ENCODE peak calls at places on chromosomes 16 and 17, in seven cellular contexts. One of them, this sample, is unnamed.

GRCh38 chr17:77306790-77307478 is 166.2 kb downstream of the SEC14L1 start:
- DNase-seq in neuronal stem cell: no peak
- DNase-seq in IMR-90: no peak
- DNase-seq in H1: no peak
- DNase-seq in H9: no peak
- DNase-seq in mesenchymal stem cell: no peak
- DNase-seq in trophoblast cell: peak
- DNase-seq in this sample: no peak

GRCh38 chr16:53912155-53912554 is 208.2 kb downstream of the FTO start:
- DNase-seq in neuronal stem cell: no peak
- DNase-seq in IMR-90: no peak
- DNase-seq in H1: no peak
- DNase-seq in H9: no peak
- DNase-seq in mesenchymal stem cell: peak
- DNase-seq in trophoblast cell: peak
- DNase-seq in this sample: no peak

GRCh38 chr16:75486014-75486404 is 9.2 kb downstream of the CHST6 start:
- DNase-seq in neuronal stem cell: no peak
- DNase-seq in IMR-90: no peak
- DNase-seq in H1: no peak
- DNase-seq in H9: no peak
- DNase-seq in mesenchymal stem cell: no peak
- DNase-seq in trophoblast cell: peak
- DNase-seq in this sample: no peak

GRCh38 chr17:82887255-82888164 is 47.7 kb upstream of the ZNF750 start:
- DNase-seq in neuronal stem cell: no peak
- DNase-seq in IMR-90: peak
- DNase-seq in H1: no peak
- DNase-seq in H9: no peak
- DNase-seq in mesenchymal stem cell: peak
- DNase-seq in trophoblast cell: peak
- DNase-seq in this sample: no peak

GRCh38 chr17:46925185-46925858 is 2.4 kb downstream of the GOSR2 start:
- DNase-seq in neuronal stem cell: no peak
- DNase-seq in IMR-90: no peak
- DNase-seq in H1: no peak
- DNase-seq in H9: no peak
- DNase-seq in mesenchymal stem cell: no peak
- DNase-seq in trophoblast cell: no peak
- DNase-seq in this sample: no peak

GRCh38 chr16:56849690-56850680 is 15.0 kb upstream of the SLC12A3 start:
- DNase-seq in neuronal stem cell: no peak
- DNase-seq in IMR-90: peak
- DNase-seq in H1: no peak
- DNase-seq in H9: no peak
- DNase-seq in mesenchymal stem cell: no peak
- DNase-seq in trophoblast cell: no peak
- DNase-seq in this sample: no peak

GRCh38 chr16:56841233-56841632 is 23.8 kb upstream of the SLC12A3 start:
- DNase-seq in neuronal stem cell: no peak
- DNase-seq in IMR-90: peak
- DNase-seq in H1: no peak
- DNase-seq in H9: no peak
- DNase-seq in mesenchymal stem cell: no peak
- DNase-seq in trophoblast cell: no peak
- DNase-seq in this sample: no peak

GRCh38 chr16:71460246-71460645 is 1.8 kb downstream of the ZNF23 start:
- DNase-seq in neuronal stem cell: no peak
- DNase-seq in IMR-90: peak
- DNase-seq in H1: no peak
- DNase-seq in H9: no peak
- DNase-seq in mesenchymal stem cell: peak
- DNase-seq in trophoblast cell: no peak
- DNase-seq in this sample: no peak

GRCh38 chr16:30526137-30526822 is at the start of gene ZNF768:
- DNase-seq in neuronal stem cell: peak
- DNase-seq in IMR-90: no peak
- DNase-seq in H1: peak
- DNase-seq in H9: peak
- DNase-seq in mesenchymal stem cell: peak
- DNase-seq in trophoblast cell: no peak
- DNase-seq in this sample: peak

GRCh38 chr16:31063843-31064611 is 10.0 kb downstream of the ZNF668 start:
- DNase-seq in neuronal stem cell: no peak
- DNase-seq in IMR-90: no peak
- DNase-seq in H1: no peak
- DNase-seq in H9: no peak
- DNase-seq in mesenchymal stem cell: no peak
- DNase-seq in trophoblast cell: no peak
- DNase-seq in this sample: no peak

GRCh38 chr17:57939797-57940196 is 15.4 kb downstream of the CUEDC1 start:
- DNase-seq in neuronal stem cell: no peak
- DNase-seq in IMR-90: no peak
- DNase-seq in H1: no peak
- DNase-seq in H9: no peak
- DNase-seq in mesenchymal stem cell: no peak
- DNase-seq in trophoblast cell: no peak
- DNase-seq in this sample: no peak

GRCh38 chr16:84777435-84777834 is 42.4 kb upstream of the CRISPLD2 start:
- DNase-seq in neuronal stem cell: no peak
- DNase-seq in IMR-90: no peak
- DNase-seq in H1: no peak
- DNase-seq in H9: no peak
- DNase-seq in mesenchymal stem cell: no peak
- DNase-seq in trophoblast cell: no peak
- DNase-seq in this sample: no peak

GRCh38 chr16:1991135-1991551 is 1.4 kb downstream of the SYNGR3 start:
- DNase-seq in neuronal stem cell: no peak
- DNase-seq in IMR-90: no peak
- DNase-seq in H1: peak
- DNase-seq in H9: no peak
- DNase-seq in mesenchymal stem cell: no peak
- DNase-seq in trophoblast cell: no peak
- DNase-seq in this sample: no peak

GRCh38 chr16:25413962-25414361 is 156.3 kb upstream of the ZKSCAN2 start:
- DNase-seq in neuronal stem cell: no peak
- DNase-seq in IMR-90: no peak
- DNase-seq in H1: no peak
- DNase-seq in H9: no peak
- DNase-seq in mesenchymal stem cell: no peak
- DNase-seq in trophoblast cell: peak
- DNase-seq in this sample: no peak

GRCh38 chr17:44607836-44608690 is 48.2 kb upstream of the MEIOC start:
- DNase-seq in neuronal stem cell: no peak
- DNase-seq in IMR-90: peak
- DNase-seq in H1: no peak
- DNase-seq in H9: peak
- DNase-seq in mesenchymal stem cell: no peak
- DNase-seq in trophoblast cell: no peak
- DNase-seq in this sample: peak

GRCh38 chr16:71384073-71384724 is 25.7 kb downstream of the CALB2 start:
- DNase-seq in neuronal stem cell: no peak
- DNase-seq in IMR-90: no peak
- DNase-seq in H1: no peak
- DNase-seq in H9: no peak
- DNase-seq in mesenchymal stem cell: no peak
- DNase-seq in trophoblast cell: no peak
- DNase-seq in this sample: no peak

GRCh38 chr16:63978240-63978639 is 1143.6 kb downstream of the CDH11 start:
- DNase-seq in neuronal stem cell: no peak
- DNase-seq in IMR-90: no peak
- DNase-seq in H1: no peak
- DNase-seq in H9: no peak
- DNase-seq in mesenchymal stem cell: no peak
- DNase-seq in trophoblast cell: no peak
- DNase-seq in this sample: peak

GRCh38 chr17:36740157-36740556 is 138.8 kb downstream of the MRM1 start:
- DNase-seq in neuronal stem cell: no peak
- DNase-seq in IMR-90: no peak
- DNase-seq in H1: no peak
- DNase-seq in H9: no peak
- DNase-seq in mesenchymal stem cell: no peak
- DNase-seq in trophoblast cell: no peak
- DNase-seq in this sample: no peak

GRCh38 chr16:53429221-53429943 is 4.9 kb upstream of the RBL2 start:
- DNase-seq in neuronal stem cell: no peak
- DNase-seq in IMR-90: peak
- DNase-seq in H1: no peak
- DNase-seq in H9: no peak
- DNase-seq in mesenchymal stem cell: peak
- DNase-seq in trophoblast cell: peak
- DNase-seq in this sample: no peak

GRCh38 chr16:49779979-49780378 is 75.9 kb downstream of the ZNF423 start:
- DNase-seq in neuronal stem cell: no peak
- DNase-seq in IMR-90: no peak
- DNase-seq in H1: no peak
- DNase-seq in H9: no peak
- DNase-seq in mesenchymal stem cell: no peak
- DNase-seq in trophoblast cell: no peak
- DNase-seq in this sample: no peak

GRCh38 chr17:64178011-64178825 is 48.3 kb upstream of the ERN1 start:
- DNase-seq in neuronal stem cell: no peak
- DNase-seq in IMR-90: peak
- DNase-seq in H1: no peak
- DNase-seq in H9: no peak
- DNase-seq in mesenchymal stem cell: no peak
- DNase-seq in trophoblast cell: no peak
- DNase-seq in this sample: no peak

GRCh38 chr17:64174686-64175456 is 44.9 kb upstream of the ERN1 start:
- DNase-seq in neuronal stem cell: no peak
- DNase-seq in IMR-90: peak
- DNase-seq in H1: no peak
- DNase-seq in H9: no peak
- DNase-seq in mesenchymal stem cell: peak
- DNase-seq in trophoblast cell: peak
- DNase-seq in this sample: no peak

GRCh38 chr17:64173646-64174045 is 43.7 kb upstream of the ERN1 start:
- DNase-seq in neuronal stem cell: no peak
- DNase-seq in IMR-90: no peak
- DNase-seq in H1: no peak
- DNase-seq in H9: no peak
- DNase-seq in mesenchymal stem cell: no peak
- DNase-seq in trophoblast cell: no peak
- DNase-seq in this sample: no peak

GRCh38 chr17:64177346-64178010 is 47.5 kb upstream of the ERN1 start:
- DNase-seq in neuronal stem cell: no peak
- DNase-seq in IMR-90: no peak
- DNase-seq in H1: no peak
- DNase-seq in H9: no peak
- DNase-seq in mesenchymal stem cell: no peak
- DNase-seq in trophoblast cell: no peak
- DNase-seq in this sample: no peak

DNA sequence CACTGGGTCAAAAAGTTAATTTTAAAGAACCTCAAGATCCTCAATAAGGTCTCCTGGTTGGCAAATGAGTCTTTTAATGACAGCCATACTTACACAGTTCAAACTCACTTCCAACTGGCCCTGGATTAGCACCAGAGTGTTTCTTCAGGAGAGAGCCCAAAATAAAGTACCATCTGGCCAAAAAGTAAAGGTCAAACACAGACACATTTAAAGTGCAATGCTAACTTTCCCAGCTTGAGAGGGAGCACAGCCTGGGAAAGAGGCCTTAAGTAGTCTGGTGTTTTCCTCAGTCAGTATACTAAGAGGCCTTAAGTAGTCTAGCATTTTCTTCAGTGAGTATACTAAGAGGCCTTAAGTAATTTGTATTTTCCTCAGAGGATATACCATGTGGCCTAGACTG is 46.6 kb upstream of the ERN1 start:
- DNase-seq in neuronal stem cell: no peak
- DNase-seq in IMR-90: no peak
- DNase-seq in H1: no peak
- DNase-seq in H9: no peak
- DNase-seq in mesenchymal stem cell: no peak
- DNase-seq in trophoblast cell: no peak
- DNase-seq in this sample: no peak
- H2BK120ac ChIP-seq in neuronal stem cell: no peak
- H2BK120ac ChIP-seq in IMR-90: no peak
- H2BK120ac ChIP-seq in H1: no peak
- H2BK120ac ChIP-seq in H9: no peak
- H2BK120ac ChIP-seq in mesenchymal stem cell: no peak
- H2BK120ac ChIP-seq in trophoblast cell: no peak
- H2BK120ac ChIP-seq in this sample: no peak

DNA sequence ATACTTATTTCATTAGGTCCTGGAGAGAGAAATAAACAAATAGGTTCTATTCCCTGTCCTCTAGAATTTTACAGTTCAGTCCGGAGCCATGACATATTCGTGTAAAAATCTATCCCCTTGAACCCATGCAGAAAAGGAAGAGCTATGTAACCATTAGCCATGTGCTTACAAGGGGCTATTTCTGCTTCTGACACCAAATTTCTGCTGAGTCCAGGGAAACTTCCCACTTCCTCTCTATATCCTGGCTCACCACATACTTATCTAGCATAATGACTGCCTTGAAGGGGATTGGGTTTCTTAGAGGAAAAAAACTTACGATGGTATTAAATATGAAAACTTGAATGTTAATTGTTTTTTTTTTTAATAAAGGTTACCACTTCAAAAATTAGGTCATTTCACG is 44.2 kb downstream of the IRX6 start:
- DNase-seq in neuronal stem cell: no peak
- DNase-seq in IMR-90: no peak
- DNase-seq in H1: no peak
- DNase-seq in H9: no peak
- DNase-seq in mesenchymal stem cell: no peak
- DNase-seq in trophoblast cell: no peak
- DNase-seq in this sample: no peak
- H2BK120ac ChIP-seq in neuronal stem cell: no peak
- H2BK120ac ChIP-seq in IMR-90: no peak
- H2BK120ac ChIP-seq in H1: no peak
- H2BK120ac ChIP-seq in H9: no peak
- H2BK120ac ChIP-seq in mesenchymal stem cell: no peak
- H2BK120ac ChIP-seq in trophoblast cell: no peak
- H2BK120ac ChIP-seq in this sample: no peak

GRCh38 chr16:55730115-55730514 is 74.3 kb downstream of the SLC6A2 start:
- DNase-seq in neuronal stem cell: no peak
- DNase-seq in IMR-90: no peak
- DNase-seq in H1: no peak
- DNase-seq in H9: no peak
- DNase-seq in mesenchymal stem cell: no peak
- DNase-seq in trophoblast cell: no peak
- DNase-seq in this sample: no peak
- H2BK120ac ChIP-seq in neuronal stem cell: no peak
- H2BK120ac ChIP-seq in IMR-90: no peak
- H2BK120ac ChIP-seq in H1: no peak
- H2BK120ac ChIP-seq in H9: no peak
- H2BK120ac ChIP-seq in mesenchymal stem cell: no peak
- H2BK120ac ChIP-seq in trophoblast cell: no peak
- H2BK120ac ChIP-seq in this sample: no peak

DNA sequence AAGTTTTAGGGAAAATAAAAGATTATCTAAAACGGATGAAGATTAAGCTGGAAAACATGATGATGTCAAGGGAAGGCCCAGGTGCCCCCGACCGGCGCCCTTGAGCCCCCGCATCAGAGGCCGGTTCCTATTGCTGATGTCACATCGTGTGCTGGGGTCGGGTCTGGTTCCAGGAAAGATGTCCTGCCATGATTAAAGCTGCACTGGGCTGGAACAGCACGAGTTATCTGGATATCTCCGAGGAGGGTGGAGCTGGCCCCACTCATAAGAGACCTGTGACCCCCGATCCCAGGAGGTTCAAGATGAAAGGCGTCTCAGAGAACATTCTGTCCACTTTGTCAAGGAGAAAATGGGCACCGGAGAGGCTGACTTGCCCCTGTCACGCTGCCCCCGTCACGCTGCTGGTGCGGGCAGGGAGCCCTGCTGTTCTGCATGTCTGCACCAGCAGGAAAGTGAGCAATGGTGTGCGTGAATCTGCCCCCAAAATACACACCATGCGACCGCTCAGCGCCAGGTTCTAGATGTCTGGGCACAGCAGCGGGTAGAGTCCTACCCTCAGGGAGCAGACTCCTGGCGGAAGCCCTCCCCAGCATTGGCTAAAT is 53.0 kb downstream of the ENGASE start:
- DNase-seq in neuronal stem cell: no peak
- DNase-seq in IMR-90: no peak
- DNase-seq in H1: no peak
- DNase-seq in H9: no peak
- DNase-seq in mesenchymal stem cell: no peak
- DNase-seq in trophoblast cell: no peak
- DNase-seq in this sample: no peak
- H2BK120ac ChIP-seq in neuronal stem cell: no peak
- H2BK120ac ChIP-seq in IMR-90: no peak
- H2BK120ac ChIP-seq in H1: no peak
- H2BK120ac ChIP-seq in H9: no peak
- H2BK120ac ChIP-seq in mesenchymal stem cell: no peak
- H2BK120ac ChIP-seq in trophoblast cell: no peak
- H2BK120ac ChIP-seq in this sample: no peak